ENCODE peak calls at places on chromosomes 12 and 14, in six cellular contexts. A, K, C, S, D and B are unnamed samples. For H3K4me1, the result is how much of the 10 kb centered on the place peaks cover.

GRCh38 chr12:43891856-43892574 is 56.1 kb downstream of the TMEM117 start:
- DNase-seq in A (no peak), K (no peak), C (no peak), S (no peak), D (no peak), B (no peak)

GRCh38 chr12:39125580-39125979 is 220.2 kb upstream of the CPNE8 start:
- DNase-seq in A (no peak), K (no peak), C (no peak), S (peak), D (no peak), B (no peak)

GRCh38 chr12:28507055-28507454 is 316.8 kb downstream of the CCDC91 start:
- DNase-seq in A (no peak), K (no peak), C (peak), S (peak), D (no peak), B (no peak)

GRCh38 chr14:34450958-34451357 is 11.1 kb downstream of the SPTSSA start:
- DNase-seq in A (no peak), K (no peak), C (no peak), S (no peak), D (no peak), B (no peak)

GRCh38 chr14:72512925-72513324 is 381.0 kb downstream of the DPF3 start:
- DNase-seq in A (no peak), K (no peak), C (no peak), S (no peak), D (no peak), B (no peak)

GRCh38 chr12:13000935-13001724 is 1.1 kb upstream of the HEBP1 start:
- DNase-seq in A (peak), K (peak), C (peak), S (peak), D (peak), B (peak)

GRCh38 chr14:22225526-22226133 is 363.4 kb downstream of the DAD1 start:
- DNase-seq in A (no peak), K (no peak), C (peak), S (peak), D (no peak), B (no peak)

GRCh38 chr12:52246720-52247621 is 13.9 kb downstream of the KRT7 start:
- DNase-seq in A (peak), K (no peak), C (no peak), S (no peak), D (no peak), B (peak)

GRCh38 chr14:36223558-36223957 is 47.0 kb upstream of the PTCSC3 start:
- DNase-seq in A (no peak), K (no peak), C (no peak), S (no peak), D (no peak), B (no peak)

GRCh38 chr12:47268501-47269459 is 189.0 kb upstream of the AMIGO2 start:
- DNase-seq in A (no peak), K (peak), C (no peak), S (no peak), D (no peak), B (no peak)
- H3K4me1 ChIP-seq in A (under half), K (under half), C (under half), S (under half), D (under half), B (under half)

DNA sequence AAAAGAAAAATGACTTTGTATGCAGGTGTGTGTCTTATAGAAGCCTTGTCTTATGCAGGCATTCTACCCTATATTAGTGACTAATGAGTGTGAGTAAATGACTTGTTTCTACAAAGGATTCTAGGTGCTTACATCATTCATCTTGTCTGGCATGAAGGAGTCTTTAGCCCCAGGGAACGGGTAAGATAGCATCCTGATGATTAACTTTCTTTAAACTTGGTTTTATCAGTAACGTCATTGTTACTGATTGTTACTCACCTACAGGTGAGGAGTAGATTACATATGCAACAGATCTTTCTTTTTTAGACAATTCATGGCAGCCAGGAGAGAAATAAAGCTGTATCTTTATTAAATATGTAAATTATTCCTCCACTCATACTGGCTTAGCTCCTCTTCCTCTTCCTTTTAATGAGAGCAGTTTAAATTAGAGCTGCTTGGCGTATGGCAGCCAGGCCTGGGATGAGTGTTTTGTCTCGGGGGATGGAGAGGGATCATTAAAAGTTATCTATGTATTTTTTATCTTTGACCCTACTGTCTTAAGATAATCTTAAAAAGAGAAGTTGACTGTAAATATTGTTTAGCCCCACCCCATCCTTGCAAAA is 57.2 kb upstream of the ATP2A2 start:
- DNase-seq in A (no peak), K (no peak), C (no peak), S (peak), D (no peak), B (no peak)
- H2AFZ ChIP-seq in A (no peak), K (no peak), C (no peak), S (no peak), D (no peak), B (no peak)

DNA sequence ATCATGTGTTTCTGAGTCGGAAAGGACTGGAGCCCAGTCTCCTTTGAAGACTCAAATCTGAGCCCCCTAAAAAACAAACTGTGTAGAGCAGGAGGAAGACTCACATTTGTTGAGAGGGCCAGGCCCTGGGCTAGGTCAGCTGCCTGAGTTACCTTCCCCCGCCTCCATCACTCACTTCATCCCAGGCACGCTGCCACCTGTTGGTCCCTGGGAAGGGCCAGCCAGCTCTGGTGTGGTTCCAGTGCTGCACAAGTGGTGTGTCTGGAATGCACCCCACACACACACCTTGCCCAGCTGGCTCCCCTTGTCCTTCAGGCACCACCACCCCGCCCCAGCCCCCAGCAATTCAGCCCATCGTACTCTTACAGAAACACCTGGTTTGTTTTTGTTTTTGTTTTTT is 9.0 kb downstream of the MVK start:
- DNase-seq in A (no peak), K (no peak), C (no peak), S (no peak), D (peak), B (peak)
- TF ChIP-seq CTCF in A (no peak), K (no peak), C (no peak), S (no peak), D (peak), B (peak)

GRCh38 chr14:75181426-75182062 is 5.1 kb upstream of the TMED10 start:
- DNase-seq in A (no peak), K (no peak), C (no peak), S (no peak), D (no peak), B (no peak)

GRCh38 chr14:75174066-75174465 is 2.3 kb downstream of the TMED10 start:
- DNase-seq in A (no peak), K (no peak), C (no peak), S (no peak), D (no peak), B (no peak)

GRCh38 chr14:75175677-75176141 is 703 bp downstream of the TMED10 start:
- DNase-seq in A (peak), K (peak), C (no peak), S (no peak), D (no peak), B (no peak)

GRCh38 chr14:75170797-75171196 is 5.6 kb downstream of the TMED10 start:
- DNase-seq in A (no peak), K (no peak), C (no peak), S (no peak), D (no peak), B (no peak)

GRCh38 chr14:75176142-75176820 is at the start of gene TMED10:
- DNase-seq in A (peak), K (peak), C (peak), S (peak), D (peak), B (peak)
- H3K4me1 ChIP-seq in A (under half), K (under half), C (under half), S (under half), D (under half), B (under half)

DNA sequence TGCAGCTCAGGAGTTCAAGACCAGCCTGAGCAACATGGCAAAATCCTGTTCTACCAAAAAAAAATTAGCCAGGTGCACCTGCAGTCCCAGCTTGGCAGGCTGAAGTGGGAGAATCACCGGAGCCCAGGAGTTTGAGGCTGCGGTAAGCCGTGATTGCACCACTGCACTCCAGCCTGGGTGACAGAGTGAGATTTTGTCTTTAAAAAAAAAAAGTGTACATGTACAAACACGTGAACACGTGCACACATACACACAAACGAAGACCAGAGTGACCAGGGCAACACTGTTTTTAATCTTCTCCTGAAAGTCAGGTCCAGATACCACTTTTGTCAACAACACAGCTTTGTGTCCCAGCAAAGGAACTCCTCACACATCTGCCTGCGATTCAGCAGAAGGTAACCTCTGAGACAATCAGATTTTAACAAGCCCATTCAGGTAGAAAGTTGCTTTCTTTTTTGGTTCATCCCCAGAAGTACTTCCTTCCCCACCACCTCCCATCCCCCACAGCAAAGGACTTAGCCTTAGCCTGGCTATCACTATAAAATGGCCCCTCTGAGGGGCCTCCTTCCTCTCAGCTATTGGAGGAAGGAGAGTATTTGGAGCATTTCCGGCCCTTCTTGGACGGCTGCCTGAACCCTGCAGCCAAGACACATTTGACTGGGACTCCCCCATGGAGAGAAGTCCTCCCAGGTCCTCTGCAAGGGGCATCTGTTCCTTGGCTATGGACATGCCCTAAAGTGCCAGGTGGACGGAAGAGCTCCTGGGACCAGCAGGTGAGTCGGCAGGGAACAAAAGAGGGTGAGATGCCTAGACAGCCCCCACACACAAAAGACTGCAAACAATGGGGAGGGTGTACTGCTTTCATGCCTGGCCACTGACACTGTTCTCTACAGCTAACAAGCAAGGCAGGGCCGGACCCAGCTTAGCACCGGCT is 9.8 kb downstream of the CTDSP2 start:
- DNase-seq in A (no peak), K (peak), C (peak), S (peak), D (peak), B (peak)
- H2AFZ ChIP-seq in A (no peak), K (no peak), C (no peak), S (no peak), D (no peak), B (no peak)

GRCh38 chr12:90008277-90008676 is 299.6 kb upstream of the ATP2B1 start:
- DNase-seq in A (no peak), K (no peak), C (no peak), S (no peak), D (no peak), B (no peak)

GRCh38 chr12:90015228-90015627 is 306.6 kb upstream of the ATP2B1 start:
- DNase-seq in A (no peak), K (no peak), C (no peak), S (peak), D (no peak), B (no peak)

GRCh38 chr12:90013409-90013808 is 304.8 kb upstream of the ATP2B1 start:
- DNase-seq in A (no peak), K (no peak), C (peak), S (no peak), D (no peak), B (peak)

GRCh38 chr12:90004319-90005074 is 295.9 kb upstream of the ATP2B1 start:
- DNase-seq in A (no peak), K (no peak), C (no peak), S (no peak), D (no peak), B (peak)

GRCh38 chr12:90010089-90010488 is 301.5 kb upstream of the ATP2B1 start:
- DNase-seq in A (no peak), K (no peak), C (peak), S (no peak), D (peak), B (peak)
- TF ChIP-seq CTCF in A (no peak), K (no peak), C (peak), S (no peak), D (peak), B (peak)

GRCh38 chr14:105409379-105409778 is 10.2 kb upstream of the MTA1 start:
- DNase-seq in A (no peak), K (no peak), C (no peak), S (no peak), D (no peak), B (no peak)
- H3K4me1 ChIP-seq in A (under half), K (under half), C (under half), S (under half), D (under half), B (under half)